ENCODE peak calls at places on chromosomes 3 and 15, in six cellular contexts. T is A549; E is mammary epithelial cell; Y is CD8-positive, alpha-beta memory T cell; L is heart left ventricle; A is AG04450. R is an unnamed sample.
A peak's percentile ranks its signal among the peaks of the same experiment; 100 is the strongest.

GRCh38 chr3:152205097-152205593 is 63.6 kb upstream of the MBNL1 start:
- DNase-seq in E (no peak), A (no peak), T (no peak), L (no peak), Y (no peak), R (no peak)

GRCh38 chr3:177451940-177452484 is 254.7 kb upstream of the TBL1XR1 start:
- DNase-seq in E (peak; percentile 81), Y (no peak), T (no peak), A (no peak), L (no peak), R (no peak)

GRCh38 chr3:10729439-10729838 is 86.6 kb upstream of the SLC6A11 start:
- DNase-seq in L (no peak), E (no peak), A (no peak), Y (no peak), T (no peak), R (no peak)

GRCh38 chr15:46848704-46849103 is 868.6 kb upstream of the SEMA6D start:
- DNase-seq in Y (no peak), A (no peak), T (no peak), E (no peak), L (no peak), R (no peak)

GRCh38 chr3:118803096-118803476 is 231.6 kb downstream of the IGSF11 start:
- DNase-seq in Y (no peak), T (no peak), L (no peak), A (no peak), E (no peak), R (no peak)

GRCh38 chr3:40341671-40342070 is 32.2 kb downstream of the EIF1B start:
- DNase-seq in Y (no peak), T (no peak), A (no peak), E (no peak), L (no peak), R (no peak)

GRCh38 chr15:95290376-95290973 is 1040.0 kb upstream of the NR2F2 start:
- DNase-seq in A (no peak), L (no peak), T (no peak), Y (no peak), E (no peak), R (no peak)

GRCh38 chr3:73056365-73057150 is 4.9 kb upstream of the EBLN2 start:
- DNase-seq in Y (no peak), E (peak; percentile 19), A (no peak), T (peak; percentile 64), L (no peak), R (peak; percentile 15)

GRCh38 chr3:195809291-195809785 is 2.4 kb downstream of the MUC4 start:
- DNase-seq in A (no peak), Y (no peak), L (no peak), E (no peak), T (no peak), R (no peak)

GRCh38 chr3:188205992-188206416 is 52.0 kb downstream of the LPP start:
- DNase-seq in L (no peak), E (no peak), A (no peak), Y (no peak), T (peak; percentile 64), R (no peak)

GRCh38 chr3:108243243-108243642 is 21.0 kb upstream of the IFT57 start:
- DNase-seq in L (no peak), A (no peak), E (no peak), Y (no peak), T (no peak), R (no peak)

GRCh38 chr3:187735837-187736236 is 9.4 kb downstream of the BCL6 start:
- DNase-seq in E (no peak), T (no peak), L (no peak), Y (no peak), A (no peak), R (no peak)

GRCh38 chr3:43709022-43709421 is 18.3 kb downstream of the ABHD5 start:
- DNase-seq in Y (no peak), L (no peak), A (no peak), E (no peak), T (no peak), R (no peak)

GRCh38 chr3:59985643-59986200 is 935.9 kb upstream of the CFAP20DC start:
- DNase-seq in Y (no peak), L (no peak), T (no peak), A (no peak), E (no peak), R (no peak)

GRCh38 chr3:158781859-158782258 is 20.0 kb upstream of the MFSD1 start:
- DNase-seq in L (no peak), Y (no peak), E (no peak), T (no peak), A (no peak), R (no peak)

GRCh38 chr3:47581422-47581821 is 2.8 kb upstream of the CSPG5 start:
- DNase-seq in A (no peak), E (no peak), Y (no peak), L (no peak), T (no peak), R (no peak)

GRCh38 chr15:43873651-43874050 is 46.8 kb downstream of the WDR76 start:
- DNase-seq in A (no peak), T (no peak), E (no peak), Y (no peak), L (no peak), R (no peak)

GRCh38 chr15:49988766-49989165 is 130.3 kb downstream of the ATP8B4 start:
- DNase-seq in E (no peak), Y (no peak), L (no peak), T (no peak), A (no peak), R (no peak)

GRCh38 chr3:113431811-113432210 is 9.5 kb downstream of the CFAP44 start:
- DNase-seq in E (no peak), L (no peak), T (no peak), A (no peak), Y (no peak), R (no peak)

GRCh38 chr3:59235221-59236012 is 185.6 kb upstream of the CFAP20DC start:
- DNase-seq in L (no peak), E (no peak), Y (peak; percentile 60), T (no peak), A (no peak), R (no peak)

GRCh38 chr3:38707730-38708129 is 58.2 kb upstream of the SCN5A start:
- DNase-seq in L (no peak), Y (no peak), E (no peak), T (peak; percentile 6), A (no peak), R (no peak)

GRCh38 chr3:59698091-59698490 is 648.3 kb upstream of the CFAP20DC start:
- DNase-seq in T (no peak), E (no peak), A (no peak), L (no peak), Y (no peak), R (no peak)

GRCh38 chr15:69080203-69080957 is 65.9 kb downstream of the NOX5 start:
- DNase-seq in E (peak; percentile 48), Y (no peak), T (no peak), L (no peak), A (no peak), R (no peak)

GRCh38 chr3:178304758-178305157 is 231.5 kb upstream of the KCNMB2 start:
- DNase-seq in E (peak; percentile 69), A (peak; percentile 58), L (no peak), T (no peak), Y (no peak), R (no peak)

GRCh38 chr15:40567111-40567510 is 2.0 kb upstream of the RPUSD2 start:
- DNase-seq in A (no peak), E (peak; percentile 24), L (no peak), T (peak; percentile 42), Y (no peak), R (no peak)

DNA sequence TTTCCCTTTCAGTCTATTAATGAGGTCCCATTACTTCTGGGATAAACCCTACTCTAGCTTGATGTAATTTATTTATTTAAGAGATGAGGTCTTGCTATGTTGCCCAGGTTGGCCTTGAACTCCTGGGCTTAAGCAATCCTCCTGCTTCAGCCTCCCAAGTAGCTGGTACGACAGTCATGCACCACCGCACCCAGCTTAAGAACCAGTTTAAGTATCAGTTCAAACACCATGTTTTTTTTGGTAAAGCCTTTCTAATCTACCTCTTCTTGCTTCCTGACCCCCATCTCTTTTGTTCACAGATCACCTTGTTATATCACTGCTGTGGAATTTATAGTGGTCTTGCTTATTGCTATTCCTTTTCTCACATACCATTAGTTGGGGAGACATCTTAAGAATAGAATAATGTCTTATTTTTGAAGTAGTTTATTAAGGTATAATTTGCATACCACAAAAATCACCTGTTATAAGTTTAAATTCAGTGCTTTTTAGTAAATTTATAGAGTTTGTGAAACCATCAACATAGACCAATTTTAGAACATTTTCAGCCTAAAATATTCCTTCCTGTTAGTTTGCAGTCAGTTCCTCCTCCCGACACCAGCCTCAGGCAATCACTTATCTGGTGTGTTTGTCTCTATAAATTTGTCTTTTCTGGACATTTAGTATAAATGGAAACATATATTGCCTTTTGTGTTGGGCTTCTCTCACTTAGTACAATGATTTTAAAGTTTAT is 257.9 kb downstream of the PDCD6IP start:
- DNase-seq in Y (no peak), E (no peak), T (peak; percentile 11), L (no peak), A (no peak), R (no peak)
- H3K4me3 ChIP-seq in Y (no peak overlapping the region), E (no peak overlapping the region), T (no peak overlapping the region), L (no peak overlapping the region), A (no peak overlapping the region), R (no peak overlapping the region)

DNA sequence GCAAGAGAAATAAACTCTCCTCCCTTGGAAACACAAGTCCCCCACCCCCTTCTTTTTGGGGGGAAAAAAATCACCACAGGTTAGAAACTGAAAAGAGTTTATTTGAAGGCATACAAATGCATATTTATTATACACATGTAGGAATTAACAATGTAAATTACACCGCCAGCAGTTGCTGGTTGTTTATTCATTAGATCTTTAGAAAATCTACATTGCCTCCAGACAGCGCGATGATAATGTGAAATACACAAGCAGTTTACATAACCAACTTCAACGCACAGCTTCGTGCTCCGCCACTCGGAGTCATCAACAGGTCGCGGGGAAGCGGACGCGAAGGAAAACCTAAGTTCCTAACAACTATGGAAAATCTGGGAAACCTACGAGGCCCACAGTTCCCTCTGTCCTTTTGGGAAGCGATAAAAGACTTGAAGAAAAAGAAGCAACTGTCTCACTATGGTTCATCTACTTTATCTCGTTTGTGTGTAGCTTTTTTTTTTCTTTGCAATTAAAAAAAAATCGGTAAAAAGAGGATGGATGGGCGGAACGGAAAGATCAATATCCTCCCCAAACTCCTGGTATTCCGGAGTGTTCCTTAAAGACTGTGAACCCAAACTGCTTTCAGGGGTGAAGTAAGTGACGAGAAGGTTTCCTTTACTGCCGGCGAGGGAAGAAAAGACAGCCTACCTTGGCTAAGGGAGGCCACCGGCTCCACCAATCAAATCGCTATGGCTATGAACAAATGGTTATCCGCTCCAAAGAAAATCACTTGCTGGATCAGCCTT is 8.4 kb upstream of the FOXB1 start:
- DNase-seq in T (no peak), A (no peak), E (no peak), Y (no peak), L (no peak), R (no peak)
- H3K4me3 ChIP-seq in T (no peak overlapping the region), A (no peak overlapping the region), E (no peak overlapping the region), Y (no peak overlapping the region), L (no peak overlapping the region), R (no peak overlapping the region)

DNA sequence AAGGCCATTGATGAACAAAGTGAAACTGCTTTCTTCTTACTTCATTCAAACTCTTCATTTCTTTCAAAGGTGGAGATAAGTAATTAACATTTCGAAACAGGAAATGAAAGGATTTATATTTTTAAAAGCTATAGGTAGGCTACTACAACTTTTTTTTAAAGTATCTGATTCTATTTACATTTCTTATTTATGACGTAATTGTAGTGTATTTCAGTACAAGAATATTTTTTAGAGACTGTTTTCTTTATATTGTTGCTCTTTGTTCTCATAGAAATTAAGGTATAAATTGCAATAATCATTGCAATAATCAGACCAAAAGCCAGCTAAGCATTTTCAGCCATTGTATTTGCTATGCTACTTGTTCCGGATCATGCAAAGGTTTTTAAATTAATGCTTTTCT is 13.7 kb downstream of the ZFAND6 start:
- DNase-seq in T (no peak), Y (no peak), E (no peak), L (no peak), A (no peak), R (no peak)
- H3K4me3 ChIP-seq in T (peak overlapping the region; percentile 37), Y (no peak overlapping the region), E (peak overlapping the region; percentile 58), L (peak overlapping the region; percentile 40), A (peak overlapping the region; percentile 70), R (peak overlapping the region; percentile 47)

GRCh38 chr3:160556141-160556540 is 9.2 kb downstream of the KPNA4 start:
- DNase-seq in L (no peak), E (no peak), A (no peak), T (no peak), Y (no peak), R (no peak)
- H3K4me3 ChIP-seq in L (no peak overlapping the region), E (no peak overlapping the region), A (no peak overlapping the region), T (no peak overlapping the region), Y (no peak overlapping the region), R (no peak overlapping the region)

R was measured in HFF-Myc.